ENCODE peak calls at places on chromosomes 1 and 21, in five cellular contexts. I, P, F, G and A are unnamed samples. For H3K27me3, the result is how much of the 10 kb centered on the place peaks cover.

GRCh38 chr1:210747890-210748289 is 386.1 kb downstream of the KCNH1 start:
- DNase-seq in I (no peak), P (no peak), F (no peak), G (no peak), A (no peak)

GRCh38 chr1:147811751-147812150 is 51.3 kb upstream of the GJA5 start:
- DNase-seq in I (no peak), P (no peak), F (no peak), G (no peak), A (no peak)

GRCh38 chr1:17561561-17561985 is 22.1 kb downstream of the ARHGEF10L start:
- DNase-seq in I (no peak), P (no peak), F (no peak), G (peak), A (no peak)

GRCh38 chr1:56515898-56516538 is 63.3 kb downstream of the PLPP3 start:
- DNase-seq in I (no peak), P (no peak), F (no peak), G (no peak), A (no peak)

GRCh38 chr1:13517193-13517812 is 3.5 kb upstream of the LRRC38 start:
- DNase-seq in I (peak), P (peak), F (no peak), G (peak), A (peak)

GRCh38 chr1:29352719-29353420 is 116.5 kb downstream of the PTPRU start:
- DNase-seq in I (no peak), P (no peak), F (no peak), G (no peak), A (peak)

GRCh38 chr1:156487862-156488261 is 12.7 kb downstream of the MEF2D start:
- DNase-seq in I (no peak), P (no peak), F (peak), G (no peak), A (no peak)

GRCh38 chr21:15841856-15842564 is 112.2 kb downstream of the USP25 start:
- DNase-seq in I (no peak), P (no peak), F (no peak), G (peak), A (no peak)

GRCh38 chr1:203521071-203521794 is 27.3 kb downstream of the OPTC start:
- DNase-seq in I (no peak), P (no peak), F (no peak), G (no peak), A (no peak)

GRCh38 chr1:67642694-67643093 is 42.3 kb upstream of the GADD45A start:
- DNase-seq in I (no peak), P (peak), F (no peak), G (no peak), A (no peak)

GRCh38 chr1:203643213-203644045 is 16.8 kb downstream of the ATP2B4 start:
- DNase-seq in I (no peak), P (no peak), F (no peak), G (no peak), A (no peak)

GRCh38 chr1:95021794-95022193 is 51.0 kb downstream of the ALG14 start:
- DNase-seq in I (no peak), P (no peak), F (no peak), G (no peak), A (no peak)

GRCh38 chr1:203342192-203342940 is 8.6 kb downstream of the FMOD start:
- DNase-seq in I (peak), P (peak), F (peak), G (peak), A (peak)

GRCh38 chr1:27562021-27562420 is 41.9 kb downstream of the AHDC1 start:
- DNase-seq in I (no peak), P (no peak), F (no peak), G (no peak), A (no peak)

GRCh38 chr1:36124404-36125128 is 456 bp downstream of the COL8A2 start:
- DNase-seq in I (no peak), P (no peak), F (no peak), G (no peak), A (no peak)

GRCh38 chr1:36122062-36122461 is 3.0 kb downstream of the COL8A2 start:
- DNase-seq in I (no peak), P (no peak), F (no peak), G (no peak), A (no peak)

GRCh38 chr1:36122463-36123025 is 2.5 kb downstream of the COL8A2 start:
- DNase-seq in I (no peak), P (no peak), F (no peak), G (no peak), A (no peak)

GRCh38 chr1:36125129-36125991 is at the start of gene COL8A2:
- DNase-seq in I (no peak), P (no peak), F (no peak), G (no peak), A (no peak)

DNA sequence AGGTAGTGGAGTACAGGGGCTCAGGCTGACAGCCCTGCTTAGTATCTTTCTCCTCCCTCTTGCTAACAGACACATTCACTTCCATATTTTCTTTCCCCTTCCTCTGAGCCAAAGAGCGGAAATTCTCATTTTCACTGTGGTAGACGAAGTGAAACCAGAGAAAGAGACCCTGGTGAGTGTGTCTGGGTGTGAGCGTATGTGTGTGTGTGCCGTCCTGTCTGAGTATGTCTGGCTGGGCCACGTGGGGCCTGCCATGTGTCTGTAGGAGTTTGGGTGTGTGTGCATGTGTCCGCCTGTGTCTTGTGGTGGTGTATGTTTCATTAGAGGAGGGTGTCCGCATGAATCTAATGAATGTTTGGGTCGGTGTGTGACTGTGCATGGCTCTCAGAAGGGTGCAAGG is 1.7 kb downstream of the COL8A2 start:
- DNase-seq in I (no peak), P (no peak), F (no peak), G (no peak), A (peak)
- H3K4me2 ChIP-seq in I (no peak), P (no peak), F (no peak), G (no peak), A (peak)

GRCh38 chr1:234610582-234611152 is 689 bp upstream of the IRF2BP2 start:
- DNase-seq in I (peak), P (peak), F (peak), G (peak), A (peak)
- H3K27me3 ChIP-seq in I (under half), P (under half), F (under half), G (under half), A (under half)

GRCh38 chr1:47334765-47335435 is 1.3 kb downstream of the CMPK1 start:
- DNase-seq in I (no peak), P (no peak), F (no peak), G (no peak), A (no peak)

GRCh38 chr1:47340227-47340626 is 6.6 kb downstream of the CMPK1 start:
- DNase-seq in I (no peak), P (no peak), F (no peak), G (no peak), A (no peak)

GRCh38 chr1:47337350-47337749 is 3.8 kb downstream of the CMPK1 start:
- DNase-seq in I (no peak), P (no peak), F (no peak), G (no peak), A (no peak)

GRCh38 chr1:47333922-47334764 is 553 bp downstream of the CMPK1 start:
- DNase-seq in I (peak), P (peak), F (peak), G (peak), A (peak)

GRCh38 chr1:47338249-47339077 is 4.9 kb downstream of the CMPK1 start:
- DNase-seq in I (no peak), P (no peak), F (no peak), G (no peak), A (no peak)
- H3K4me2 ChIP-seq in I (no peak), P (no peak), F (no peak), G (no peak), A (no peak)

DNA sequence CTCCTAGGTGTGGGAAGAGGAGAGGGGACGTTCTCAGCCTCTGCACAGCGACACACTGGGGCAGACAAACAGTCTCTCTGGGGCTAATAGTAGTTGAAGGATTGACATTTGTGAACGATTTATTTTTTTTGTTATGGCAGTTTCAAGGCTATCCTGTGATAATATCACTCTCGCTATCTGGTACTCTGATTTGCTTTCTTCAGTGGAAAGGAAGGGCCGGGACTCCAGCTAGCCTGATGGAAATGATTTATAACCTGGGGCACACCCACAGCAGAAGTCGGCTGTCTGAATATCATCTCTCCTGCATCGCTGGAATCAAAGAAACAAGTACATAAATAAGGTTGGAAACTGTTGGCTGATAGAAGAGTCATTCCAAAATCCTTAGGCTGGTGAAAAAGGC is 122.7 kb downstream of the KCNN3 start:
- DNase-seq in I (no peak), P (no peak), F (no peak), G (no peak), A (no peak)
- H3K27me3 ChIP-seq in I (under half), P (under half), F (under half), G (half or more), A (under half)

GRCh38 chr21:44927587-44928461 is 7.1 kb upstream of the ITGB2 start:
- DNase-seq in I (peak), P (no peak), F (no peak), G (peak), A (peak)
- H3K4me2 ChIP-seq in I (peak), P (peak), F (no peak), G (peak), A (peak)

GRCh38 chr1:207815466-207815865 is 63.6 kb downstream of the CD46 start:
- DNase-seq in I (no peak), P (no peak), F (no peak), G (no peak), A (no peak)

GRCh38 chr1:207815913-207816312 is 64.1 kb downstream of the CD46 start:
- DNase-seq in I (no peak), P (no peak), F (no peak), G (peak), A (no peak)

GRCh38 chr1:207813946-207814345 is 62.1 kb downstream of the CD46 start:
- DNase-seq in I (no peak), P (no peak), F (no peak), G (no peak), A (no peak)

GRCh38 chr1:207813513-207813881 is 61.6 kb downstream of the CD46 start:
- DNase-seq in I (no peak), P (no peak), F (no peak), G (no peak), A (no peak)

GRCh38 chr1:207814469-207814868 is 62.6 kb downstream of the CD46 start:
- DNase-seq in I (no peak), P (no peak), F (no peak), G (no peak), A (no peak)
- H3K27me3 ChIP-seq in I (under half), P (under half), F (under half), G (under half), A (under half)

GRCh38 chr1:205440121-205440475 is 15.7 kb downstream of the BLACAT1 start:
- DNase-seq in I (no peak), P (no peak), F (no peak), G (no peak), A (no peak)

GRCh38 chr1:205438213-205439158 is 16.6 kb upstream of the LEMD1 start:
- DNase-seq in I (peak), P (no peak), F (no peak), G (peak), A (peak)

GRCh38 chr1:205436776-205437485 is 15.1 kb upstream of the LEMD1 start:
- DNase-seq in I (no peak), P (no peak), F (no peak), G (no peak), A (no peak)

GRCh38 chr1:205435904-205436573 is 14.2 kb upstream of the LEMD1 start:
- DNase-seq in I (peak), P (no peak), F (no peak), G (no peak), A (no peak)

DNA sequence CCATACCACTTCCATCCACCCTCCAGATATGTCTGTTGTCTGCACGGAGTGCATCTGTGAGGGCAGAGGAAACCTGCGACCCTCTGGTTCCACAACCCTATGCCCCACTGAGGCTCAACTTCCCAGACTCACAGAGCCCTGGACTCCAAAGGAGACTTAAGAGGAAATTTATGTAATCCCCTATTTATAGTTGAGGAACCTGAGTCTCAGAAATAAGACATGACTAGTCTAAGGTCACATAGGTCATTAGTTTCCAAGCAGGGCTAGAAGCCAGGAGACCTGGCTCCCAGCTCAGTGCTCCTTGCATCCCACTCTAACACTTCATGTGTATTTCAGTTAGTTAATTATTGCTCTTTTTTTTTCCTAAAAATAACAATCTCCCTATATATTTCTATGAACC is 15.7 kb upstream of the LEMD1 start:
- DNase-seq in I (no peak), P (no peak), F (no peak), G (no peak), A (no peak)
- H3K4me2 ChIP-seq in I (no peak), P (no peak), F (no peak), G (no peak), A (no peak)

DNA sequence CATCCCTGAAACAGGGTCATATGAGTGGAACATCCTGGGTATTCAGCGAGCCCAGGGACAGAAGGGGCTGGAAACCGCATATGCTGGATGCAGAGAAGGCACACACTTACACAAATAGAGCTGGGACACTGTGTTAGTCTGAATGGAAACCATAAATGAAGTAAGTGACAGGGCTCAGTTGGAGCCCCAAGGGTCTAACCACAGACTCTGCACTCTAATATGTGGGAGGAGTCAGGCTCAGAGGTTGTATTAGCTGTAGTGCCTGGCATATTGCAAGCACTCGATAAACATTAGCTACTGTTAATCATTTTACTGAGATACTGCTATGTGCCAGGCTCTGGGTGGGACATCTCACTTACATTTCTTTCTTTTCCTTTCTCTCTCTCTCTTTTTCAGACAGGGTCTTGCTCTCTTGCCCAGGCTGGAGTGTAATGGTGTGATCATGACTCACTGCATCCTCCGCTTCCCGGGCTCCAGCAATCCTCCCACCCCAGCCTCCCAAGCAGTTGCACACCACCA is 6.5 kb upstream of the OLIG1 start:
- DNase-seq in I (no peak), P (no peak), F (peak), G (no peak), A (no peak)
- H3K27me3 ChIP-seq in I (under half), P (half or more), F (under half), G (half or more), A (under half)

GRCh38 chr1:165960136-165960535 is 132.7 kb downstream of the UCK2 start:
- DNase-seq in I (no peak), P (no peak), F (no peak), G (no peak), A (no peak)

GRCh38 chr1:165954940-165955339 is 127.5 kb downstream of the UCK2 start:
- DNase-seq in I (no peak), P (no peak), F (no peak), G (no peak), A (no peak)

GRCh38 chr1:165960881-165961280 is 133.5 kb downstream of the UCK2 start:
- DNase-seq in I (no peak), P (no peak), F (no peak), G (no peak), A (no peak)

GRCh38 chr1:165958306-165958705 is 130.9 kb downstream of the UCK2 start:
- DNase-seq in I (no peak), P (no peak), F (no peak), G (no peak), A (no peak)
- H3K4me2 ChIP-seq in I (no peak), P (no peak), F (no peak), G (no peak), A (no peak)

DNA sequence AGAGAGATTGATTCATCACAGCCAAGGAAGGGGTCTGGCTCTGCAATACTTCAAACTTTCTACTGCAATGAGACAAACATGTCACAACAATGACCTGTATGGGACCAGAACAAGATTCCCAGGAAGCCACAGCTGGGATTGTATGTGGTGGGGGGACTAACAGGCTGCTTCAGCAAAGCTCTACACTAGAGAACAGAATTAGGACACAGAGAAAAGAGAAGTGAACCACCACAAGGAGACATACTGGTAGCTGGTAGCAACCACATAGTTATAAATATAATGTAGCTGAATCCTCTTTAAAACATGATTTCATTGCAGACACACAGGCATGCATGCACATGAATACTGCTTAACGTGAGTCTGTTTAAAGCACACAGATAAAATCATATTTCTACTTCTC is 3.5 kb upstream of the ILDR2 start:
- DNase-seq in I (no peak), P (no peak), F (no peak), G (no peak), A (peak)
- H3K27me3 ChIP-seq in I (under half), P (under half), F (under half), G (half or more), A (under half)